ENCODE peak calls at places on chromosome 16, in four cellular contexts. W is LoVo, N is COR-L47, U is AG10803. H is an unnamed sample.
A peak's percentile ranks its signal among the peaks of the same experiment; 100 is the strongest.

GRCh38 chr16:69486724-69487123 is 62.3 kb downstream of the CYB5B start:
- DNase-seq in N (no peak), W (no peak), U (no peak), H (no peak)

GRCh38 chr16:50611332-50611934 is 63.2 kb downstream of the NKD1 start:
- DNase-seq in U (peak; percentile 49), W (no peak), N (no peak), H (no peak)

GRCh38 chr16:49928176-49928892 is 72.4 kb upstream of the ZNF423 start:
- DNase-seq in U (no peak), W (no peak), N (no peak), H (no peak)

GRCh38 chr16:46929378-46930332 is 43.8 kb downstream of the DNAJA2 start:
- DNase-seq in N (no peak), W (peak; percentile 33), U (peak; percentile 38), H (peak; percentile 18)

GRCh38 chr16:59324462-59324861 is 590.3 kb upstream of the GOT2 start:
- DNase-seq in W (no peak), N (no peak), U (no peak), H (no peak)

GRCh38 chr16:87263418-87264052 is 53.7 kb downstream of the C16orf95 start:
- DNase-seq in U (peak; percentile 12), N (no peak), W (peak; percentile 51), H (peak; percentile 79)

GRCh38 chr16:16042076-16042475 is 92.7 kb downstream of the ABCC1 start:
- DNase-seq in N (no peak), U (peak; percentile 95), W (no peak), H (no peak)

GRCh38 chr16:85753559-85753958 is 2.7 kb upstream of the C16orf74 start:
- DNase-seq in U (no peak), W (peak; percentile 1), N (peak; percentile 65), H (no peak)

GRCh38 chr16:78040396-78040795 is 18.0 kb downstream of the CLEC3A start:
- DNase-seq in U (no peak), N (no peak), W (no peak), H (no peak)

H was measured in HCT116.